ENCODE peak calls at places on chromosomes 1 and 21, in six cellular contexts. N, L, G, R, X and U are unnamed samples. For H4K20me1, the result is how much of the 10 kb centered on the place peaks cover.

GRCh38 chr1:200896571-200897187 is 2.0 kb downstream of the INAVA start:
- DNase-seq in L (no peak), N (no peak), G (peak), R (no peak), X (no peak), U (peak)

GRCh38 chr1:119828266-119828665 is 17.0 kb upstream of the REG4 start:
- DNase-seq in R (no peak), G (no peak), L (no peak), X (no peak), N (peak), U (no peak)

GRCh38 chr1:9942399-9942938 is 722 bp downstream of the LZIC start:
- DNase-seq in N (peak), G (peak), R (peak), X (no peak), L (peak), U (no peak)

GRCh38 chr1:206472454-206472853 is 2.2 kb downstream of the IKBKE start:
- DNase-seq in L (peak), X (no peak), R (no peak), G (peak), N (peak), U (no peak)

GRCh38 chr1:155013632-155014031 is 11.0 kb downstream of the ZBTB7B start:
- DNase-seq in L (peak), G (no peak), X (no peak), R (no peak), N (no peak), U (no peak)

GRCh38 chr1:2115922-2116341 is 65.7 kb downstream of the PRKCZ start:
- DNase-seq in R (no peak), X (peak), L (no peak), N (peak), G (no peak), U (no peak)

GRCh38 chr1:205328476-205328875 is 6.9 kb upstream of the NUAK2 start:
- DNase-seq in N (no peak), L (no peak), G (no peak), X (no peak), R (no peak), U (no peak)

GRCh38 chr1:2566106-2567045 is 10.2 kb downstream of the TNFRSF14 start:
- DNase-seq in N (no peak), X (no peak), G (no peak), R (no peak), L (no peak), U (no peak)

GRCh38 chr1:59290173-59290954 is 6.5 kb upstream of the FGGY start:
- DNase-seq in R (no peak), G (peak), X (peak), N (peak), L (peak), U (peak)

GRCh38 chr1:214923516-214923915 is 159.0 kb upstream of the KCNK2 start:
- DNase-seq in R (no peak), N (no peak), L (no peak), G (no peak), X (no peak), U (no peak)

GRCh38 chr21:44800971-44801467 is 601 bp downstream of the UBE2G2 start:
- DNase-seq in G (peak), R (no peak), L (peak), N (peak), X (no peak), U (peak)

DNA sequence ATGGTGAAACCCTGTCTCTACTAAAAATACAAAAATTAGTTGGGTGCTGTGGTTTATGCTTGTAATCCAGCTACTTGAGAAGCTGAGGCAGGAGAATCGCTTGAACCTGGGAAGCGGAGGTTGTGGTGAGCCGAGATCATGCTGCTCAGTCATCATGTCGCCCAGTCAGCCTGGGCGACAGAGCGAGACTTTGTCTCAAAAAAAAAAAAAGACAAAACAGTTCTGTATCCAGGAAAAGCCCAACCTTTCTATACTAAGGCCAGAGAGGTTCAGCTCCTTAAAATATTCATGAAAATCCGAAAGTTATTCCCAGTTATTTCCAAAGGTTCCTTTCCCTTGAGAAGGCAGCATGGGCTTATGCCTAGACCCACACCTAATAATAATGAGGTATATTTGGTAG is 4.2 kb downstream of the MRPL37 start:
- DNase-seq in N (no peak), X (no peak), G (no peak), R (no peak), L (no peak), U (no peak)
- H4K20me1 ChIP-seq in N (under half), X (under half), G (under half), R (under half), L (under half), U (under half)

GRCh38 chr21:35204125-35204524 is 155.0 kb upstream of the RUNX1 start:
- DNase-seq in L (peak), N (peak), X (no peak), R (no peak), G (no peak), U (no peak)

GRCh38 chr21:35204850-35205564 is 155.9 kb upstream of the RUNX1 start:
- DNase-seq in R (no peak), X (no peak), N (peak), G (no peak), L (peak), U (no peak)

GRCh38 chr21:35202431-35202830 is 153.3 kb upstream of the RUNX1 start:
- DNase-seq in R (no peak), X (no peak), L (no peak), N (peak), G (no peak), U (no peak)

GRCh38 chr21:35201799-35202198 is 152.7 kb upstream of the RUNX1 start:
- DNase-seq in N (no peak), X (no peak), G (no peak), L (no peak), R (no peak), U (no peak)

GRCh38 chr21:35203093-35204021 is 154.3 kb upstream of the RUNX1 start:
- DNase-seq in L (peak), G (no peak), R (no peak), N (peak), X (no peak), U (no peak)
- TF ChIP-seq CEBPB in L (no peak), G (no peak), R (no peak), N (peak), X (no peak), U (no peak)

GRCh38 chr21:35041122-35041521 is 8.0 kb downstream of the RUNX1 start:
- DNase-seq in X (no peak), G (no peak), R (no peak), N (no peak), L (no peak), U (no peak)
- H4K20me1 ChIP-seq in X (under half), G (under half), R (under half), N (under half), L (under half), U (under half)

DNA sequence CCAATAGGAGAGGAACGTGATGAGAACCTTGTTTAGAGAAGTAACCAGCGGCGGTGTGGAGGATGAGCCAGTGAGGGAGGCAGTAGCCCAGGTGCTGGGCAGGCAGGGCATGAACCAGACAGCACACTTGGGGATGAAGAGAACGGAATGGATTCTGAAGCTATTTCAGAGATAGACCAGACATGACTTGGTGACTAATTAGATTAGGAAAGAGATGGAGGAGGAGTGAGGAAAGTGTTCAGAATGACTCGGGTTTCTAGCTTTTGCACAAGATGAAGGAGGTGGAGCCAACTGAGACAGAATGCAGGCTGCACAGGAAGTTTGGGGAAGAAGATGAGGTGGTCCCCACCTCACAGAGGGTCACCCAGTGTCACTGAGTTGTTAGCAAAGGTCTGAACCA is 5.1 kb downstream of the PEF1 start:
- DNase-seq in L (no peak), R (no peak), X (no peak), N (peak), G (no peak), U (no peak)
- TF ChIP-seq CEBPB in L (peak), R (no peak), X (no peak), N (peak), G (no peak), U (no peak)

GRCh38 chr21:15051652-15052554 is 12.9 kb downstream of the NRIP1 start:
- DNase-seq in X (no peak), G (no peak), L (peak), N (peak), R (no peak), U (no peak)
- H4K20me1 ChIP-seq in X (under half), G (half or more), L (under half), N (half or more), R (under half), U (under half)

DNA sequence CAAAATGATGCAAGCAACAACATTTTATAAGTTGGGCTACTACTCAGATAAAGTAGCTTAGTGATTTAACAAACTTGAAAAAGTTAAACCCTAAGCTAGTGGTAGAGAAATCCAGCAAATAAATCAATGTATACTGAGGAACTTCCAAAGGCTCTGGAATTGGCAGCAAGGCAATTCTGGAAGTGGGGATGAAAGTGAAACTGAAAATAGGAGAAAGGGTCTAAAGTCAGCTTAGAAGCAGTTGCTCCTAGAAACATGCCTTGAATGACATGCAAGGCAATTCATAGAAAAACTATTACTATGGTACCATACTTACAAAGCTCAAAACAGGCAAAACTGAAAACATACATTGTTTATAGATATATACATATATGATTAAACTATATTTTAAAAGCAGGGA is 89.9 kb upstream of the CAMK1G start:
- DNase-seq in G (no peak), L (no peak), N (no peak), R (no peak), X (no peak), U (no peak)
- TF ChIP-seq CEBPB in G (no peak), L (no peak), N (no peak), R (no peak), X (no peak), U (no peak)

GRCh38 chr1:21547876-21548275 is 38.7 kb downstream of the ALPL start:
- DNase-seq in L (no peak), N (no peak), G (no peak), R (no peak), X (no peak), U (no peak)
- H4K20me1 ChIP-seq in L (under half), N (under half), G (under half), R (under half), X (under half), U (under half)

GRCh38 chr1:160624464-160624863 is 22.4 kb downstream of the SLAMF1 start:
- DNase-seq in G (no peak), L (no peak), R (no peak), N (no peak), X (no peak), U (no peak)

GRCh38 chr1:160621633-160622413 is 25.0 kb downstream of the SLAMF1 start:
- DNase-seq in G (no peak), N (no peak), X (no peak), L (no peak), R (no peak), U (no peak)

GRCh38 chr1:160622885-160623633 is 23.8 kb downstream of the SLAMF1 start:
- DNase-seq in N (no peak), L (no peak), X (no peak), R (no peak), G (no peak), U (no peak)

GRCh38 chr1:160625321-160625720 is 21.5 kb downstream of the SLAMF1 start:
- DNase-seq in N (no peak), R (no peak), X (peak), L (no peak), G (no peak), U (no peak)

GRCh38 chr1:160623860-160624259 is 23.0 kb downstream of the SLAMF1 start:
- DNase-seq in N (no peak), G (no peak), L (no peak), X (no peak), R (no peak), U (no peak)
- TF ChIP-seq CEBPB in N (no peak), G (no peak), L (no peak), X (no peak), R (no peak), U (no peak)

DNA sequence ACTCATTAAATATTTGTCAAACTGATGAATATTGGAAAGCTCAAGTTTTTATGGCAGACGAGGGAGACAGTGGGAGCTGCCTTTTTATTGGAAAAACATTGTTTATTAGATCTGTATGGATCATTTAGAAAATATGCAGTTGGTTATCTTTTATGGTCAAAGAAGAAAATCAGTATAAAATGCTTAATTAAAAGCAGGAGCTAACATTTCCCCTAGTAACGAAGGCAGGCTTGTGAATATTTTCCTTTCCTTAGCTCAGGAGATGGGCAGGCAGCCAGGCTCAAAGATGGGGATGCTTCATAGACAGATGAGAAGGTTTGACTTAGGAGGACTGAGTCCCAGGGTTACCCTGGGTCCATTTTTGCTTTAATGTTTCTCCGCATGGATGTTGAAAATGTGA is 26.0 kb downstream of the ROR1 start:
- DNase-seq in R (no peak), N (peak), X (no peak), L (no peak), G (no peak), U (no peak)
- H4K20me1 ChIP-seq in R (under half), N (under half), X (under half), L (under half), G (under half), U (under half)

DNA sequence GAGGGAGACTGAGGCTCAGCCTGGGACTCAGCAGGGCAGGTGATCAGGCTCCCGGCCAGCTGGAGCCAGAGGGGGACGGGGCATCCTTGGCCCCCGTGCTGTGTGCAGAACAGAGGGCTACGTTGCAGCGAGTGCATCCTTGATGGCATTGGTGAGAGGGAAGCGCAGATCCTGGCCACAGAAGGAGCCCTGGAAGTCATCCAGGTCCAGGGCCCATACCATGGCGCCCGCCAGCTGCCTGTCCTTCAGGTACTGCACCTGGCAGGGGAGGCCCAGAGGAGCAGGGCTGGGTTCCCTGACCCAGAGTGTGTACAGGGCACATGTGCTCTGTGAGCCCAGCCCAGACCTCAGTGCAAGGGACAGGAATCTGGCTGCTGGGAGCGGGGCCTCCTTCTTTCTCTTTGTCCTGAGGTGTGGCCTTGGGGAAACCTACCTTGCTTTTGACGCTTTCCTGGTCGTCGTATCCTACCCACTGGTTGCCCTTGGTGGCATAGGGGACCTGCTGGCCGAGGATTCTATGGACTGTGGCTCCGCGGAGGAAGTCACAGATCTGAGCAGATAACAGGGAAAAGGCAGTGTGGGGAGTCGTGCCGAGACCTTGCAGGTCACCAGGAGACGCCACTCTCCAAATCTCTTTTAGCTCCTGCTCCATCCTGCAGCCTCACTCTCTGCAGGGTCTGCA is 3.8 kb upstream of the MYBPH start:
- DNase-seq in G (no peak), X (no peak), R (no peak), N (no peak), L (no peak), U (no peak)
- TF ChIP-seq CEBPB in G (no peak), X (no peak), R (no peak), N (no peak), L (no peak), U (no peak)